ENCODE peak calls at places on chromosomes 2 and 18, in nine cellular contexts. X, I, C, D, O, V, F, U and E are unnamed samples.

GRCh38 chr2:83900859-83901258 is 558.2 kb downstream of the SUCLG1 start:
- DNase-seq in V (no peak), O (no peak), U (no peak), C (no peak), D (no peak), I (no peak), X (peak), F (no peak), E (no peak)

GRCh38 chr2:26327291-26328272 is 18.4 kb upstream of the SELENOI start:
- DNase-seq in V (no peak), I (no peak), F (no peak), D (no peak), O (peak), C (no peak), U (peak), X (peak), E (no peak)

GRCh38 chr2:12169060-12169406 is 422.6 kb downstream of the LPIN1 start:
- DNase-seq in O (peak), U (peak), I (no peak), D (no peak), C (no peak), F (no peak), X (peak), V (no peak), E (no peak)

GRCh38 chr2:241772063-241772499 is 4.5 kb upstream of the GAL3ST2 start:
- DNase-seq in U (no peak), F (no peak), I (no peak), D (no peak), O (no peak), V (no peak), X (no peak), C (no peak), E (no peak)

GRCh38 chr2:232511336-232511863 is 8.8 kb upstream of the PRSS56 start:
- DNase-seq in U (no peak), C (no peak), V (peak), F (no peak), I (no peak), D (peak), O (no peak), X (no peak), E (no peak)

GRCh38 chr2:42493468-42493884 is 306 bp downstream of the KCNG3 start:
- DNase-seq in C (no peak), O (no peak), X (no peak), D (no peak), V (no peak), U (no peak), F (no peak), I (no peak), E (no peak)

GRCh38 chr2:85997016-85997970 is 108.4 kb downstream of the POLR1A start:
- DNase-seq in D (peak), X (peak), I (no peak), F (no peak), C (no peak), V (peak), O (peak), U (no peak), E (no peak)

GRCh38 chr18:74541703-74542555 is 7.6 kb downstream of the CNDP1 start:
- DNase-seq in V (no peak), C (no peak), U (peak), I (no peak), D (peak), O (no peak), X (peak), F (no peak), E (no peak)

GRCh38 chr2:197851451-197851850 is 47.1 kb downstream of the PLCL1 start:
- DNase-seq in V (no peak), I (no peak), C (no peak), D (no peak), O (no peak), F (no peak), X (no peak), U (no peak), E (no peak)
- TF ChIP-seq CTCF in V (no peak), I (no peak), C (no peak), D (peak), O (peak), F (peak), X (peak), U (no peak), E (no peak)

DNA sequence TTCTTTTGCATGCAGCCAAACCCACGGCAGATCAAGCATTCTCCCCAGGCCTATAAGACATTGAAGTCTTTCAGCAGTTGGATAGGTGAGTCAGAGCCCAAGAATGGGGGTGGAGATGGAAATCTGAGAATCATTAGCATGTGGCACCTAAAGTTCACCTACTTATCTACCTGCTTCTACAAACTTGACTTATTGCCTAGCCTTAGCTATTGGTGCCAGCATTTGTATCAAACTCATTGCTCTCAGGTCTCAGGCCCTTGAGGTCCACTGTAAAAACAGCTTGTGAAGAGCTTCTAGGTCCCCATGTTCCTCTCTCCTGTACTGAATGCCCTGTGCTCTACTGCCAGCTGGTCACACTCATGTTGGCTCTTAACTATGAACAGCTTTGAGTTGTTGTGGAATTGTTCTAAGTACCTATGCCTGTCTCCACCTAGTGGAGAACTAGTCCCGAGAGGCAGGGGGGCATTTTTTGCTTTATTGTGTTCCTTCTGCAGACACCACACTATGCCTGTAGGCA is 278.4 kb upstream of the SPRED2 start:
- DNase-seq in F (no peak), O (no peak), U (peak), X (peak), C (no peak), I (no peak), D (no peak), V (no peak), E (no peak)
- TF ChIP-seq CTCF in F (peak), O (peak), U (peak), X (peak), C (no peak), I (peak), D (peak), V (no peak), E (no peak)

DNA sequence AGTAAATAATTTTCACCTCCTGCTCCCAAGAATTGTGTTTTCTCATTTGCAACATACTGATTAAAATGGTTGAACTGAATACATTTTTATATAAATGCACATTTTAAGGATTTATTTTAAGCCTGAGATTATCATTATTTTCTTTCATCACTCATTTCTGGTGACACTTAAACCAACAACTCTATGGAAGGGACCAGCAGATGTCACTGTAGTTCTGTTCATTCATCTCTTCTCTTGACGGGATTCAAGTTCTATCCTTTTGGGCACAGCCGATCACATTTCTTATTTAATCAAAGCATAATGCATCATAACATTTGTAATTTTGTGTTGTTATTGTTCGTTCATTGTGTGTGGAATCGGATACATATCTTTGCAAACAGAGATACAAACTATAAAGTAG is 417.9 kb downstream of the HRH4 start:
- DNase-seq in O (peak), U (no peak), V (no peak), C (no peak), D (no peak), I (no peak), X (peak), F (no peak), E (no peak)
- TF ChIP-seq CTCF in O (peak), U (peak), V (peak), C (peak), D (no peak), I (peak), X (peak), F (peak), E (no peak)

DNA sequence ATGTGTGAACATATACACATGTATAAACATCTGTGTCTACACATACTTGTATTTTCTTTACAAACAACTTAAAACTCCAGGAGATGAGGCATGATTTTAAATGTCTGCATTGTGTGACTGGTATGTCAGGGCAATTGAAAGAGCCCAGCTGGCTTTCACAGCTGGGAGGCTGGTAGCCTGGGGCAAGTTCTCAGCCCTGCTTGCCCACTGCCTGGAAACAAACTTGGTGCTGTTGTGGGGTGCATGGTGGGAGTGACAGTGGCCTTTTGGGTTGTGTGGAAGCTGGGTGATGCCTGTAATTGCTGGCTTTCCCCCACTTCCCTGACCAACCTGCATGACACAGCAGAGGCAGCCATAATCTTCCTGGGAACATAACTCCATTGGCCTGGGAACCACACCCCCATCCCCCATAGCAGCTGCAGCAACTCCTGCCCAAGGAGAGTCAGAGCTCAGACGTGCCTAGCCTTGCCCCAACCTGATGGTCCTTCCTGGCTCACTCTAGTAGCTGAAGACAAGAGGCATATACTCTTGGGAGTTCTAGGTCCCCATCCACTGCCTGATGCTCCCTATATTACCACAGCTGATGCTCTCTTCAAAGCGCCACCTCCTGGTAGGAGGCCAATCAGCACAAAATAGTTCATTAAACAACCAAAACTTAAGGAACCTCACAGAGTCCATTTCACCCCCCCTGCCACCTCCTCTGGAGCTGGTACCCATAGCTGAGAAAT is 158.4 kb downstream of the CERS6 start:
- DNase-seq in O (no peak), V (no peak), X (no peak), U (no peak), C (no peak), D (no peak), F (peak), I (no peak), E (no peak)
- TF ChIP-seq CTCF in O (peak), V (no peak), X (peak), U (no peak), C (no peak), D (no peak), F (peak), I (no peak), E (no peak)

GRCh38 chr18:41532344-41533086 is 422.5 kb upstream of the PIK3C3 start:
- DNase-seq in U (no peak), D (no peak), I (no peak), V (no peak), X (peak), C (no peak), O (peak), F (no peak), E (no peak)
- TF ChIP-seq CTCF in U (peak), D (no peak), I (peak), V (no peak), X (peak), C (no peak), O (no peak), F (peak), E (no peak)

GRCh38 chr2:111120253-111121027 is at the start of gene BCL2L11:
- DNase-seq in F (peak), C (no peak), V (peak), X (peak), I (peak), D (peak), O (peak), U (peak), E (peak)
- TF ChIP-seq CTCF in F (no peak), C (no peak), V (peak), X (no peak), I (peak), D (peak), O (no peak), U (peak), E (no peak)